ENCODE peak calls at places on chromosomes 3 and 15, in six cellular contexts. One of them, this sample, is unnamed.

GRCh38 chr15:41952003-41952563 is 20.3 kb downstream of the EHD4 start:
- DNase-seq in psoas muscle: no peak
- DNase-seq in GM18507: no peak
- DNase-seq in stromal cell of bone marrow: no peak
- DNase-seq in NCI-H524 treated with DMSO at 0.1 percent for 48 hours: no peak
- DNase-seq in CD4-positive, alpha-beta T cell: no peak
- DNase-seq in this sample: no peak

GRCh38 chr3:41711656-41712055 is 250.2 kb downstream of the ULK4 start:
- DNase-seq in stromal cell of bone marrow: peak; percentile 63
- DNase-seq in psoas muscle: no peak
- DNase-seq in GM18507: no peak
- DNase-seq in CD4-positive, alpha-beta T cell: no peak
- DNase-seq in NCI-H524 treated with DMSO at 0.1 percent for 48 hours: no peak
- DNase-seq in this sample: no peak

GRCh38 chr3:46135475-46135874 is 72.6 kb downstream of the CCR1 start:
- DNase-seq in stromal cell of bone marrow: no peak
- DNase-seq in GM18507: no peak
- DNase-seq in psoas muscle: no peak
- DNase-seq in CD4-positive, alpha-beta T cell: no peak
- DNase-seq in NCI-H524 treated with DMSO at 0.1 percent for 48 hours: no peak
- DNase-seq in this sample: no peak

GRCh38 chr15:40756938-40757337 is 1.9 kb upstream of the RMDN3 start:
- DNase-seq in stromal cell of bone marrow: no peak
- DNase-seq in psoas muscle: no peak
- DNase-seq in GM18507: no peak
- DNase-seq in NCI-H524 treated with DMSO at 0.1 percent for 48 hours: no peak
- DNase-seq in CD4-positive, alpha-beta T cell: no peak
- DNase-seq in this sample: no peak

GRCh38 chr3:123258811-123259420 is 57.2 kb downstream of the SEC22A start:
- DNase-seq in CD4-positive, alpha-beta T cell: no peak
- DNase-seq in psoas muscle: no peak
- DNase-seq in NCI-H524 treated with DMSO at 0.1 percent for 48 hours: peak; percentile 57
- DNase-seq in GM18507: no peak
- DNase-seq in stromal cell of bone marrow: peak; percentile 52
- DNase-seq in this sample: no peak

GRCh38 chr3:10555263-10555662 is 49.9 kb upstream of the ATP2B2 start:
- DNase-seq in psoas muscle: no peak
- DNase-seq in NCI-H524 treated with DMSO at 0.1 percent for 48 hours: no peak
- DNase-seq in GM18507: no peak
- DNase-seq in stromal cell of bone marrow: no peak
- DNase-seq in CD4-positive, alpha-beta T cell: no peak
- DNase-seq in this sample: no peak

GRCh38 chr15:41891946-41892345 is 1.9 kb downstream of the SPTBN5 start:
- DNase-seq in GM18507: no peak
- DNase-seq in NCI-H524 treated with DMSO at 0.1 percent for 48 hours: peak; percentile 64
- DNase-seq in stromal cell of bone marrow: no peak
- DNase-seq in CD4-positive, alpha-beta T cell: no peak
- DNase-seq in psoas muscle: no peak
- DNase-seq in this sample: no peak

GRCh38 chr15:45704329-45705249 is 69.8 kb downstream of the SQOR start:
- DNase-seq in psoas muscle: peak; percentile 31
- DNase-seq in CD4-positive, alpha-beta T cell: no peak
- DNase-seq in GM18507: no peak
- DNase-seq in NCI-H524 treated with DMSO at 0.1 percent for 48 hours: no peak
- DNase-seq in stromal cell of bone marrow: no peak
- DNase-seq in this sample: no peak

GRCh38 chr3:127475975-127476374 is 114.6 kb downstream of the TPRA1 start:
- DNase-seq in psoas muscle: no peak
- DNase-seq in GM18507: no peak
- DNase-seq in stromal cell of bone marrow: no peak
- DNase-seq in NCI-H524 treated with DMSO at 0.1 percent for 48 hours: no peak
- DNase-seq in CD4-positive, alpha-beta T cell: no peak
- DNase-seq in this sample: no peak

GRCh38 chr15:42731461-42731860 is 5.5 kb downstream of the CDAN1 start:
- DNase-seq in NCI-H524 treated with DMSO at 0.1 percent for 48 hours: no peak
- DNase-seq in stromal cell of bone marrow: no peak
- DNase-seq in GM18507: no peak
- DNase-seq in psoas muscle: no peak
- DNase-seq in CD4-positive, alpha-beta T cell: no peak
- DNase-seq in this sample: no peak

GRCh38 chr3:109346770-109347295 is 9.5 kb upstream of the DPPA4 start:
- DNase-seq in CD4-positive, alpha-beta T cell: no peak
- DNase-seq in psoas muscle: no peak
- DNase-seq in GM18507: no peak
- DNase-seq in NCI-H524 treated with DMSO at 0.1 percent for 48 hours: no peak
- DNase-seq in stromal cell of bone marrow: no peak
- DNase-seq in this sample: no peak

GRCh38 chr3:113148307-113148703 is 63.1 kb upstream of the BOC start:
- DNase-seq in NCI-H524 treated with DMSO at 0.1 percent for 48 hours: no peak
- DNase-seq in psoas muscle: no peak
- DNase-seq in GM18507: no peak
- DNase-seq in stromal cell of bone marrow: no peak
- DNase-seq in CD4-positive, alpha-beta T cell: no peak
- DNase-seq in this sample: no peak

GRCh38 chr15:96089396-96090058 is 241.0 kb upstream of the NR2F2 start:
- DNase-seq in stromal cell of bone marrow: no peak
- DNase-seq in psoas muscle: no peak
- DNase-seq in NCI-H524 treated with DMSO at 0.1 percent for 48 hours: no peak
- DNase-seq in GM18507: no peak
- DNase-seq in CD4-positive, alpha-beta T cell: no peak
- DNase-seq in this sample: no peak

GRCh38 chr3:32310918-32311839 is 72.7 kb downstream of the CMTM8 start:
- DNase-seq in CD4-positive, alpha-beta T cell: no peak
- DNase-seq in stromal cell of bone marrow: no peak
- DNase-seq in NCI-H524 treated with DMSO at 0.1 percent for 48 hours: peak; percentile 90
- DNase-seq in psoas muscle: no peak
- DNase-seq in GM18507: no peak
- DNase-seq in this sample: no peak

GRCh38 chr3:8246070-8246469 is 255.6 kb upstream of the LMCD1 start:
- DNase-seq in CD4-positive, alpha-beta T cell: no peak
- DNase-seq in stromal cell of bone marrow: no peak
- DNase-seq in psoas muscle: no peak
- DNase-seq in NCI-H524 treated with DMSO at 0.1 percent for 48 hours: no peak
- DNase-seq in GM18507: no peak
- DNase-seq in this sample: no peak

GRCh38 chr3:175432338-175433025 is 573.3 kb downstream of the NAALADL2 start:
- DNase-seq in NCI-H524 treated with DMSO at 0.1 percent for 48 hours: peak; percentile 52
- DNase-seq in stromal cell of bone marrow: no peak
- DNase-seq in psoas muscle: no peak
- DNase-seq in CD4-positive, alpha-beta T cell: no peak
- DNase-seq in GM18507: no peak
- DNase-seq in this sample: no peak

GRCh38 chr15:31464216-31465082 is 137.8 kb downstream of the KLF13 start:
- DNase-seq in psoas muscle: no peak
- DNase-seq in NCI-H524 treated with DMSO at 0.1 percent for 48 hours: no peak
- DNase-seq in stromal cell of bone marrow: no peak
- DNase-seq in CD4-positive, alpha-beta T cell: no peak
- DNase-seq in GM18507: no peak
- DNase-seq in this sample: no peak

GRCh38 chr3:143016321-143016972 is 15.1 kb downstream of the U2SURP start:
- DNase-seq in stromal cell of bone marrow: no peak
- DNase-seq in GM18507: no peak
- DNase-seq in NCI-H524 treated with DMSO at 0.1 percent for 48 hours: peak; percentile 20
- DNase-seq in CD4-positive, alpha-beta T cell: no peak
- DNase-seq in psoas muscle: no peak
- DNase-seq in this sample: no peak

GRCh38 chr15:87762110-87762509 is 494.4 kb downstream of the NTRK3 start:
- DNase-seq in stromal cell of bone marrow: no peak
- DNase-seq in GM18507: no peak
- DNase-seq in CD4-positive, alpha-beta T cell: no peak
- DNase-seq in NCI-H524 treated with DMSO at 0.1 percent for 48 hours: no peak
- DNase-seq in psoas muscle: no peak
- DNase-seq in this sample: no peak

GRCh38 chr3:43317461-43318316 is 31.3 kb downstream of the SNRK start:
- DNase-seq in NCI-H524 treated with DMSO at 0.1 percent for 48 hours: no peak
- DNase-seq in GM18507: no peak
- DNase-seq in stromal cell of bone marrow: peak; percentile 27
- DNase-seq in psoas muscle: no peak
- DNase-seq in CD4-positive, alpha-beta T cell: no peak
- DNase-seq in this sample: no peak

GRCh38 chr15:84981711-84982300 is at the start of gene PDE8A:
- DNase-seq in NCI-H524 treated with DMSO at 0.1 percent for 48 hours: no peak
- DNase-seq in CD4-positive, alpha-beta T cell: no peak
- DNase-seq in stromal cell of bone marrow: no peak
- DNase-seq in psoas muscle: peak; percentile 70
- DNase-seq in GM18507: no peak
- DNase-seq in this sample: no peak

GRCh38 chr15:25175789-25176615 is 221.2 kb downstream of the SNRPN start:
- DNase-seq in NCI-H524 treated with DMSO at 0.1 percent for 48 hours: no peak
- DNase-seq in GM18507: no peak
- DNase-seq in stromal cell of bone marrow: no peak
- DNase-seq in CD4-positive, alpha-beta T cell: no peak
- DNase-seq in psoas muscle: peak; percentile 1
- DNase-seq in this sample: no peak

GRCh38 chr15:57541805-57542504 is 49.7 kb upstream of the MYZAP start:
- DNase-seq in NCI-H524 treated with DMSO at 0.1 percent for 48 hours: no peak
- DNase-seq in psoas muscle: peak; percentile 74
- DNase-seq in CD4-positive, alpha-beta T cell: no peak
- DNase-seq in stromal cell of bone marrow: peak; percentile 76
- DNase-seq in GM18507: peak; percentile 25
- DNase-seq in this sample: no peak

GRCh38 chr3:127694467-127695215 is 21.9 kb downstream of the ABTB1 start:
- DNase-seq in NCI-H524 treated with DMSO at 0.1 percent for 48 hours: peak; percentile 29
- DNase-seq in stromal cell of bone marrow: no peak
- DNase-seq in GM18507: no peak
- DNase-seq in psoas muscle: peak; percentile 70
- DNase-seq in CD4-positive, alpha-beta T cell: peak; percentile 33
- DNase-seq in this sample: no peak